ENCODE peak calls at places on chromosomes 5 and 9, in six cellular contexts. K is activated T-cell treated with anti-CD3 and anti-CD28 coated beads, Interleukin-2, amount 50 U/mL, for 24 hours; Z is T-helper 17 cell; H is AG09319; D is HuH-7.5; X is GM20000. T is an unnamed sample.
A peak's percentile ranks its signal among the peaks of the same experiment; 100 is the strongest.

GRCh38 chr5:50320131-50320749 is 120.8 kb downstream of the EMB start:
- DNase-seq in Z (no peak), H (no peak), X (no peak), K (no peak), D (no peak), T (no peak)

GRCh38 chr5:149886697-149887470 is 57.7 kb downstream of the PDE6A start:
- DNase-seq in X (no peak), Z (no peak), K (no peak), H (no peak), D (no peak), T (no peak)

GRCh38 chr9:82961504-82962125 is 101.3 kb downstream of the RASEF start:
- DNase-seq in D (peak; percentile 44), H (peak; percentile 45), K (peak; percentile 44), Z (no peak), X (peak; percentile 58), T (peak; percentile 35)

GRCh38 chr5:142671801-142672200 is 14.1 kb downstream of the FGF1 start:
- DNase-seq in H (peak; percentile 11), D (no peak), K (no peak), X (no peak), Z (no peak), T (no peak)

GRCh38 chr5:180860273-180860886 is 696 bp downstream of the ZFP62 start:
- DNase-seq in D (peak; percentile 48), H (no peak), K (peak; percentile 66), Z (no peak), X (peak; percentile 83), T (peak; percentile 61)

GRCh38 chr9:8600914-8601680 is 801.5 kb upstream of the DMAC1 start:
- DNase-seq in D (no peak), K (no peak), X (no peak), H (no peak), Z (no peak), T (no peak)

GRCh38 chr9:113990975-113991471 is 87.1 kb downstream of the AMBP start:
- DNase-seq in H (no peak), Z (no peak), X (no peak), K (no peak), D (no peak), T (no peak)

GRCh38 chr5:175778951-175779475 is 92.4 kb upstream of the CPLX2 start:
- DNase-seq in D (no peak), H (no peak), X (no peak), Z (no peak), K (no peak), T (no peak)

GRCh38 chr5:22852807-22853670 is at the start of gene CDH12:
- DNase-seq in H (no peak), K (no peak), D (no peak), X (peak; percentile 5), Z (no peak), T (no peak)

GRCh38 chr9:117184173-117184572 is 230.7 kb downstream of the ASTN2 start:
- DNase-seq in D (no peak), K (no peak), H (no peak), Z (no peak), X (no peak), T (no peak)

GRCh38 chr9:137294091-137294683 is 7.9 kb downstream of the NRARP start:
- DNase-seq in K (no peak), Z (no peak), X (no peak), H (no peak), D (peak; percentile 96), T (peak; percentile 29)

GRCh38 chr9:123425261-123425821 is 69.3 kb downstream of the CRB2 start:
- DNase-seq in X (no peak), H (no peak), K (no peak), D (no peak), Z (no peak), T (no peak)

GRCh38 chr9:92685022-92685421 is 15.1 kb upstream of the IPPK start:
- DNase-seq in D (no peak), Z (no peak), X (no peak), H (no peak), K (no peak), T (no peak)

GRCh38 chr9:35357116-35357515 is 132.8 kb upstream of the RUSC2 start:
- DNase-seq in Z (no peak), K (no peak), H (no peak), D (no peak), X (no peak), T (no peak)

GRCh38 chr9:82206490-82206889 is 217.9 kb downstream of the SPATA31D1 start:
- DNase-seq in H (no peak), X (no peak), Z (no peak), D (no peak), K (no peak), T (no peak)

GRCh38 chr9:95341262-95342011 is 23.9 kb upstream of the FANCC start:
- DNase-seq in Z (no peak), X (no peak), H (no peak), D (no peak), K (no peak), T (no peak)

GRCh38 chr9:73441223-73441622 is 289.6 kb downstream of the ANXA1 start:
- DNase-seq in K (no peak), X (no peak), H (no peak), Z (no peak), D (no peak), T (no peak)